ENCODE peak calls at places on chromosomes 5 and 9, in ten cellular contexts. One of them, this sample, is unnamed.
A peak's percentile ranks its signal among the peaks of the same experiment; 100 is the strongest.

GRCh38 chr5:135750506-135750905 is 84.0 kb upstream of the SLC25A48 start:
- DNase-seq in stomach: no peak
- DNase-seq in H9: peak; percentile 54
- DNase-seq in mammary epithelial cell: no peak
- DNase-seq in Panc1: no peak
- DNase-seq in CD14-positive monocyte: no peak
- DNase-seq in upper lobe of right lung: no peak
- DNase-seq in fibroblast of lung: no peak
- DNase-seq in CD8-positive, alpha-beta T cell: no peak
- DNase-seq in astrocyte of the spinal cord: no peak
- DNase-seq in this sample: no peak

GRCh38 chr5:146229222-146229621 is 25.8 kb downstream of the RBM27 start:
- DNase-seq in Panc1: no peak
- DNase-seq in CD8-positive, alpha-beta T cell: no peak
- DNase-seq in astrocyte of the spinal cord: no peak
- DNase-seq in fibroblast of lung: no peak
- DNase-seq in stomach: no peak
- DNase-seq in upper lobe of right lung: no peak
- DNase-seq in CD14-positive monocyte: no peak
- DNase-seq in H9: no peak
- DNase-seq in mammary epithelial cell: no peak
- DNase-seq in this sample: no peak

GRCh38 chr9:137229903-137230719 is 590 bp upstream of the SLC34A3 start:
- DNase-seq in stomach: no peak
- DNase-seq in H9: no peak
- DNase-seq in mammary epithelial cell: no peak
- DNase-seq in fibroblast of lung: no peak
- DNase-seq in CD14-positive monocyte: no peak
- DNase-seq in Panc1: no peak
- DNase-seq in astrocyte of the spinal cord: no peak
- DNase-seq in CD8-positive, alpha-beta T cell: no peak
- DNase-seq in upper lobe of right lung: no peak
- DNase-seq in this sample: no peak

GRCh38 chr5:76379316-76379715 is 23.8 kb upstream of the IQGAP2 start:
- DNase-seq in CD8-positive, alpha-beta T cell: no peak
- DNase-seq in Panc1: no peak
- DNase-seq in astrocyte of the spinal cord: no peak
- DNase-seq in H9: no peak
- DNase-seq in CD14-positive monocyte: no peak
- DNase-seq in upper lobe of right lung: no peak
- DNase-seq in mammary epithelial cell: peak; percentile 13
- DNase-seq in stomach: no peak
- DNase-seq in fibroblast of lung: no peak
- DNase-seq in this sample: no peak

GRCh38 chr9:138046641-138047301 is 169.2 kb downstream of the CACNA1B start:
- DNase-seq in CD8-positive, alpha-beta T cell: no peak
- DNase-seq in astrocyte of the spinal cord: no peak
- DNase-seq in stomach: peak; percentile 20
- DNase-seq in fibroblast of lung: no peak
- DNase-seq in mammary epithelial cell: no peak
- DNase-seq in CD14-positive monocyte: peak; percentile 37
- DNase-seq in Panc1: no peak
- DNase-seq in H9: no peak
- DNase-seq in upper lobe of right lung: peak; percentile 56
- DNase-seq in this sample: no peak

GRCh38 chr9:99052849-99053715 is 51.8 kb upstream of the TGFBR1 start:
- DNase-seq in astrocyte of the spinal cord: no peak
- DNase-seq in fibroblast of lung: no peak
- DNase-seq in CD8-positive, alpha-beta T cell: no peak
- DNase-seq in H9: no peak
- DNase-seq in stomach: no peak
- DNase-seq in Panc1: no peak
- DNase-seq in CD14-positive monocyte: no peak
- DNase-seq in upper lobe of right lung: no peak
- DNase-seq in mammary epithelial cell: no peak
- DNase-seq in this sample: no peak

GRCh38 chr5:175484322-175484721 is 6.0 kb downstream of the SFXN1 start:
- DNase-seq in astrocyte of the spinal cord: no peak
- DNase-seq in CD14-positive monocyte: no peak
- DNase-seq in stomach: no peak
- DNase-seq in CD8-positive, alpha-beta T cell: no peak
- DNase-seq in fibroblast of lung: no peak
- DNase-seq in mammary epithelial cell: no peak
- DNase-seq in upper lobe of right lung: no peak
- DNase-seq in H9: no peak
- DNase-seq in Panc1: no peak
- DNase-seq in this sample: no peak

GRCh38 chr5:154860765-154861164 is 2.3 kb downstream of the CNOT8 start:
- DNase-seq in mammary epithelial cell: no peak
- DNase-seq in H9: no peak
- DNase-seq in CD14-positive monocyte: no peak
- DNase-seq in upper lobe of right lung: no peak
- DNase-seq in astrocyte of the spinal cord: no peak
- DNase-seq in CD8-positive, alpha-beta T cell: no peak
- DNase-seq in Panc1: no peak
- DNase-seq in fibroblast of lung: no peak
- DNase-seq in stomach: no peak
- DNase-seq in this sample: no peak

GRCh38 chr9:116550728-116551436 is 136.2 kb upstream of the TRIM32 start:
- DNase-seq in CD8-positive, alpha-beta T cell: no peak
- DNase-seq in Panc1: no peak
- DNase-seq in fibroblast of lung: peak; percentile 83
- DNase-seq in mammary epithelial cell: peak; percentile 48
- DNase-seq in CD14-positive monocyte: no peak
- DNase-seq in stomach: no peak
- DNase-seq in upper lobe of right lung: no peak
- DNase-seq in H9: no peak
- DNase-seq in astrocyte of the spinal cord: peak; percentile 40
- DNase-seq in this sample: peak; percentile 38

GRCh38 chr5:153233933-153234332 is 256.5 kb upstream of the GRIA1 start:
- DNase-seq in fibroblast of lung: no peak
- DNase-seq in mammary epithelial cell: no peak
- DNase-seq in astrocyte of the spinal cord: no peak
- DNase-seq in upper lobe of right lung: no peak
- DNase-seq in Panc1: no peak
- DNase-seq in stomach: no peak
- DNase-seq in CD14-positive monocyte: no peak
- DNase-seq in H9: no peak
- DNase-seq in CD8-positive, alpha-beta T cell: no peak
- DNase-seq in this sample: no peak

GRCh38 chr5:80590766-80591165 is 20.7 kb upstream of the ANKRD34B start:
- DNase-seq in mammary epithelial cell: no peak
- DNase-seq in upper lobe of right lung: no peak
- DNase-seq in fibroblast of lung: no peak
- DNase-seq in CD14-positive monocyte: no peak
- DNase-seq in Panc1: no peak
- DNase-seq in astrocyte of the spinal cord: no peak
- DNase-seq in CD8-positive, alpha-beta T cell: no peak
- DNase-seq in stomach: no peak
- DNase-seq in H9: no peak
- DNase-seq in this sample: no peak

GRCh38 chr5:80592761-80593160 is 22.7 kb upstream of the ANKRD34B start:
- DNase-seq in CD14-positive monocyte: no peak
- DNase-seq in stomach: no peak
- DNase-seq in upper lobe of right lung: no peak
- DNase-seq in mammary epithelial cell: no peak
- DNase-seq in Panc1: no peak
- DNase-seq in CD8-positive, alpha-beta T cell: no peak
- DNase-seq in H9: no peak
- DNase-seq in astrocyte of the spinal cord: no peak
- DNase-seq in fibroblast of lung: no peak
- DNase-seq in this sample: no peak

GRCh38 chr5:80588858-80589540 is 18.9 kb upstream of the ANKRD34B start:
- DNase-seq in astrocyte of the spinal cord: no peak
- DNase-seq in CD14-positive monocyte: no peak
- DNase-seq in mammary epithelial cell: no peak
- DNase-seq in upper lobe of right lung: no peak
- DNase-seq in Panc1: no peak
- DNase-seq in fibroblast of lung: no peak
- DNase-seq in H9: no peak
- DNase-seq in CD8-positive, alpha-beta T cell: no peak
- DNase-seq in stomach: no peak
- DNase-seq in this sample: no peak

GRCh38 chr5:80592105-80592504 is 22.0 kb upstream of the ANKRD34B start:
- DNase-seq in mammary epithelial cell: no peak
- DNase-seq in CD14-positive monocyte: no peak
- DNase-seq in fibroblast of lung: no peak
- DNase-seq in stomach: no peak
- DNase-seq in H9: no peak
- DNase-seq in upper lobe of right lung: no peak
- DNase-seq in CD8-positive, alpha-beta T cell: no peak
- DNase-seq in Panc1: no peak
- DNase-seq in astrocyte of the spinal cord: no peak
- DNase-seq in this sample: no peak

GRCh38 chr5:80591352-80591751 is 21.3 kb upstream of the ANKRD34B start:
- DNase-seq in CD8-positive, alpha-beta T cell: no peak
- DNase-seq in mammary epithelial cell: no peak
- DNase-seq in astrocyte of the spinal cord: no peak
- DNase-seq in H9: no peak
- DNase-seq in upper lobe of right lung: no peak
- DNase-seq in CD14-positive monocyte: no peak
- DNase-seq in stomach: no peak
- DNase-seq in Panc1: no peak
- DNase-seq in fibroblast of lung: no peak
- DNase-seq in this sample: no peak
- TF ChIP-seq CTCF in CD8-positive, alpha-beta T cell: no peak
- TF ChIP-seq CTCF in mammary epithelial cell: no peak
- TF ChIP-seq CTCF in astrocyte of the spinal cord: no peak
- TF ChIP-seq CTCF in H9: no peak
- TF ChIP-seq CTCF in upper lobe of right lung: no peak
- TF ChIP-seq CTCF in CD14-positive monocyte: no peak
- TF ChIP-seq CTCF in stomach: no peak
- TF ChIP-seq CTCF in Panc1: no peak
- TF ChIP-seq CTCF in fibroblast of lung: no peak
- TF ChIP-seq CTCF in this sample: no peak

DNA sequence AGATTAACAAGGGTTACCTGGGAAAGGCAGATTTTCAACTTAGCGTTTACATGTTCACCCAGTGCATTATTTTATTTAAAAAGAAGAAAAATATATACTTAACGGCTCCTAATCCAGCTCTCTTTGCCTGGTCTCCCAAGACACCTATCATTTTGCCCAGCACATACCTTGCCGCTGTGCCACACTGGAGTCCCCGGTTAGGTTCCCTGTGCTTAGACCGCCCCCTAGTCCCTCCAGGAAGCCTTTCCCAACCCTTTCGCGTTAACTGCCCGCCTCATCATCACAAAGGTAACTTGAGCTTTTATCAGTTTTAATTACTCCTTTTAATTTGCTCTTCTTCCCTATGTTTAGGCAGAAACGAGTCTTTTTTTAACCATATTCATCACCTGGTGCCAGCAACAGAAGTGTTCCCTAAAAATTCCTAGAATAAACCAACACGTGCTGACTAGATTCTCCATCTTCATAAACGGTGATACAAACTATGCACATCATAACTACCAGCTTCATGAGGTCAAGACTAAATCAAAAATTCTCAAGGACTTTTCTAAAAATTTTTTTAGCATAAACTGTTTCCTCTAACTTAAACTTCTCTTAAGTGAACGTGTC is 19.7 kb downstream of the DNAJA1 start:
- DNase-seq in astrocyte of the spinal cord: peak; percentile 5
- DNase-seq in CD14-positive monocyte: no peak
- DNase-seq in stomach: peak; percentile 39
- DNase-seq in Panc1: peak; percentile 27
- DNase-seq in fibroblast of lung: peak; percentile 22
- DNase-seq in CD8-positive, alpha-beta T cell: no peak
- DNase-seq in mammary epithelial cell: peak; percentile 34
- DNase-seq in upper lobe of right lung: no peak
- DNase-seq in H9: peak; percentile 71
- DNase-seq in this sample: no peak
- TF ChIP-seq CTCF in astrocyte of the spinal cord: peak; percentile 52
- TF ChIP-seq CTCF in CD14-positive monocyte: no peak
- TF ChIP-seq CTCF in stomach: no peak
- TF ChIP-seq CTCF in Panc1: peak; percentile 84
- TF ChIP-seq CTCF in fibroblast of lung: peak; percentile 19
- TF ChIP-seq CTCF in CD8-positive, alpha-beta T cell: no peak
- TF ChIP-seq CTCF in mammary epithelial cell: no peak
- TF ChIP-seq CTCF in upper lobe of right lung: peak; percentile 14
- TF ChIP-seq CTCF in H9: peak; percentile 52
- TF ChIP-seq CTCF in this sample: peak; percentile 20

GRCh38 chr9:133783331-133783731 is 45.2 kb upstream of the SARDH start:
- DNase-seq in stomach: no peak
- DNase-seq in CD14-positive monocyte: peak; percentile 30
- DNase-seq in astrocyte of the spinal cord: no peak
- DNase-seq in fibroblast of lung: no peak
- DNase-seq in mammary epithelial cell: no peak
- DNase-seq in CD8-positive, alpha-beta T cell: no peak
- DNase-seq in Panc1: no peak
- DNase-seq in upper lobe of right lung: no peak
- DNase-seq in H9: no peak
- DNase-seq in this sample: no peak

GRCh38 chr9:133780962-133781827 is 43.0 kb upstream of the SARDH start:
- DNase-seq in fibroblast of lung: no peak
- DNase-seq in stomach: no peak
- DNase-seq in upper lobe of right lung: no peak
- DNase-seq in CD8-positive, alpha-beta T cell: no peak
- DNase-seq in H9: no peak
- DNase-seq in Panc1: no peak
- DNase-seq in CD14-positive monocyte: peak; percentile 32
- DNase-seq in mammary epithelial cell: no peak
- DNase-seq in astrocyte of the spinal cord: no peak
- DNase-seq in this sample: no peak

GRCh38 chr9:133780404-133780945 is 42.3 kb upstream of the SARDH start:
- DNase-seq in astrocyte of the spinal cord: no peak
- DNase-seq in H9: no peak
- DNase-seq in fibroblast of lung: no peak
- DNase-seq in CD8-positive, alpha-beta T cell: no peak
- DNase-seq in upper lobe of right lung: no peak
- DNase-seq in CD14-positive monocyte: peak; percentile 34
- DNase-seq in stomach: no peak
- DNase-seq in Panc1: no peak
- DNase-seq in mammary epithelial cell: no peak
- DNase-seq in this sample: no peak

GRCh38 chr9:133781828-133782135 is 43.6 kb upstream of the SARDH start:
- DNase-seq in H9: no peak
- DNase-seq in Panc1: no peak
- DNase-seq in CD14-positive monocyte: peak; percentile 30
- DNase-seq in astrocyte of the spinal cord: no peak
- DNase-seq in CD8-positive, alpha-beta T cell: no peak
- DNase-seq in stomach: no peak
- DNase-seq in upper lobe of right lung: no peak
- DNase-seq in fibroblast of lung: no peak
- DNase-seq in mammary epithelial cell: no peak
- DNase-seq in this sample: no peak

GRCh38 chr9:133782157-133783130 is 44.3 kb upstream of the SARDH start:
- DNase-seq in fibroblast of lung: peak; percentile 64
- DNase-seq in astrocyte of the spinal cord: peak; percentile 62
- DNase-seq in stomach: peak; percentile 80
- DNase-seq in Panc1: peak; percentile 4
- DNase-seq in upper lobe of right lung: peak; percentile 80
- DNase-seq in mammary epithelial cell: peak; percentile 22
- DNase-seq in H9: peak; percentile 81
- DNase-seq in CD8-positive, alpha-beta T cell: peak; percentile 67
- DNase-seq in CD14-positive monocyte: peak; percentile 67
- DNase-seq in this sample: peak; percentile 40
- TF ChIP-seq CTCF in fibroblast of lung: peak; percentile 81
- TF ChIP-seq CTCF in astrocyte of the spinal cord: peak; percentile 91
- TF ChIP-seq CTCF in stomach: peak; percentile 76
- TF ChIP-seq CTCF in Panc1: peak; percentile 86
- TF ChIP-seq CTCF in upper lobe of right lung: peak; percentile 82
- TF ChIP-seq CTCF in mammary epithelial cell: peak; percentile 83
- TF ChIP-seq CTCF in H9: peak; percentile 90
- TF ChIP-seq CTCF in CD8-positive, alpha-beta T cell: peak; percentile 64
- TF ChIP-seq CTCF in CD14-positive monocyte: peak; percentile 79
- TF ChIP-seq CTCF in this sample: peak; percentile 90

GRCh38 chr5:6482735-6483134 is 34.1 kb downstream of the UBE2QL1 start:
- DNase-seq in Panc1: no peak
- DNase-seq in H9: no peak
- DNase-seq in mammary epithelial cell: no peak
- DNase-seq in stomach: peak; percentile 10
- DNase-seq in astrocyte of the spinal cord: no peak
- DNase-seq in upper lobe of right lung: no peak
- DNase-seq in CD8-positive, alpha-beta T cell: no peak
- DNase-seq in CD14-positive monocyte: no peak
- DNase-seq in fibroblast of lung: no peak
- DNase-seq in this sample: no peak
- TF ChIP-seq CTCF in Panc1: no peak
- TF ChIP-seq CTCF in H9: no peak
- TF ChIP-seq CTCF in mammary epithelial cell: no peak
- TF ChIP-seq CTCF in stomach: no peak
- TF ChIP-seq CTCF in astrocyte of the spinal cord: no peak
- TF ChIP-seq CTCF in upper lobe of right lung: no peak
- TF ChIP-seq CTCF in CD8-positive, alpha-beta T cell: no peak
- TF ChIP-seq CTCF in CD14-positive monocyte: no peak
- TF ChIP-seq CTCF in fibroblast of lung: no peak
- TF ChIP-seq CTCF in this sample: no peak

This sample was measured in HFFc6.